ENCODE peak calls at places on chromosomes 4 and X, in seven cellular contexts. H, G, U, A, O, B and T are unnamed samples.
A peak's percentile ranks its signal among the peaks of the same experiment; 100 is the strongest.

GRCh38 chr4:168677063-168677462 is 180.2 kb downstream of the PALLD start:
- DNase-seq in B (no peak), O (no peak), H (no peak), G (no peak), U (no peak), A (no peak), T (no peak)

GRCh38 chrX:1400731-1401471 is 9.0 kb upstream of the SLC25A6 start:
- DNase-seq in G (no peak), B (no peak), O (no peak), U (no peak), A (peak; percentile 34), H (no peak), T (no peak)

GRCh38 chrX:148588649-148589310 is 88.4 kb downstream of the AFF2 start:
- DNase-seq in B (peak; percentile 13), G (no peak), A (no peak), O (no peak), H (no peak), U (no peak), T (no peak)

GRCh38 chr4:119300072-119300387 is 21.9 kb downstream of the FABP2 start:
- DNase-seq in G (peak; percentile 50), U (no peak), B (no peak), O (peak; percentile 57), A (peak; percentile 57), H (peak; percentile 66), T (no peak)

GRCh38 chr4:94889961-94890360 is 132.2 kb downstream of the BMPR1B start:
- DNase-seq in G (peak; percentile 17), O (no peak), H (no peak), A (no peak), B (peak; percentile 96), U (no peak), T (no peak)

GRCh38 chr4:183435803-183436202 is 8.6 kb upstream of the CDKN2AIP start:
- DNase-seq in U (no peak), B (no peak), A (no peak), H (no peak), O (no peak), G (no peak), T (no peak)

GRCh38 chr4:41750624-41751324 is 2.2 kb upstream of the PHOX2B start:
- DNase-seq in G (no peak), O (no peak), H (no peak), U (no peak), A (no peak), B (no peak), T (no peak)

GRCh38 chrX:155888139-155888538 is 7.0 kb downstream of the VAMP7 start:
- DNase-seq in A (no peak), G (no peak), H (no peak), B (peak; percentile 75), U (peak; percentile 60), O (no peak), T (no peak)

GRCh38 chr4:113540859-113541258 is 220.7 kb downstream of the CAMK2D start:
- DNase-seq in G (no peak), A (no peak), O (no peak), U (no peak), B (peak; percentile 35), H (no peak), T (no peak)

GRCh38 chr4:1010522-1011021 is 854 bp upstream of the FGFRL1 start:
- DNase-seq in U (peak; percentile 83), O (peak; percentile 88), A (no peak), G (peak; percentile 73), B (peak; percentile 58), H (peak; percentile 78), T (no peak)

GRCh38 chrX:2243913-2244460 is 256.8 kb downstream of the DHRSX start:
- DNase-seq in B (no peak), U (no peak), H (no peak), G (no peak), O (no peak), A (peak; percentile 11), T (no peak)

GRCh38 chr4:110361921-110362320 is 114.0 kb upstream of the ENPEP start:
- DNase-seq in G (no peak), O (no peak), U (no peak), A (no peak), H (no peak), B (peak; percentile 90), T (no peak)

DNA sequence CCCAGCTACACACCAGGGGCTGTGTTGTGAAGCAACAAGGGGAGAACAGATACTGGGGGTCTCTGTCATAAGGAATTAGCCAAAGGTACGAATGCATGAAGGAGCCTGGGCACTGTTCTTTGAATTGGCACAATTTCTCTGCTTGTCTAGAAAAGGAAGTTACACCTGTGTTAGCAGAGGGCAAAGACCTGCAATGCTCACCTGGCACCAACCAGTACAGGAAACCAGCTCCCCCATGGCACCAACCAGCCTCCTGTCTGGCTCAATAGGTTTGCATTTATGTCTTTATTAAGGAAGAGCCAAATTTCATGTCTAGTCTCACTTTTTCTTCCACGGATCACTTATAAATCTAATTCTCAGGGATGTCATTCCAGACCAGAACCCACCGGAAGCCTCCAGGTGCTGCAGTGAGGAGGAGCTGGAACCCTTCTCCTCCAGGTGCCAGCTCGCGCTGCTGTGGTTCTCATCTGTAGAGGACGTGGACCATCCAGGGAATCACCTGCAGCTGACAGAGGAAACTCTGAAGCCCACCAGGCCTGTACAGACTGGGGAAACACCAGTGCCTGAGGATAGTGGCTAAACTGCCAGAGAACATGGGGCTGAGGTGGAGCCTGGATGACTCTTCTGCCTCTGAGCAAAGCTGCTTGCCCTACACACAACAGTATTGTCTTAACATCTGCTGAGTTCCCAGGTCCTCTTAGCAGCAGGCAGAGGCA is 113.4 kb upstream of the TRIM2 start:
- DNase-seq in B (no peak), H (no peak), A (no peak), G (no peak), U (no peak), O (no peak), T (no peak)
- H3K27ac ChIP-seq in B (no peak overlapping the region), H (no peak overlapping the region), A (no peak overlapping the region), G (no peak overlapping the region), U (no peak overlapping the region), O (no peak overlapping the region), T (peak overlapping the region; percentile 99)

DNA sequence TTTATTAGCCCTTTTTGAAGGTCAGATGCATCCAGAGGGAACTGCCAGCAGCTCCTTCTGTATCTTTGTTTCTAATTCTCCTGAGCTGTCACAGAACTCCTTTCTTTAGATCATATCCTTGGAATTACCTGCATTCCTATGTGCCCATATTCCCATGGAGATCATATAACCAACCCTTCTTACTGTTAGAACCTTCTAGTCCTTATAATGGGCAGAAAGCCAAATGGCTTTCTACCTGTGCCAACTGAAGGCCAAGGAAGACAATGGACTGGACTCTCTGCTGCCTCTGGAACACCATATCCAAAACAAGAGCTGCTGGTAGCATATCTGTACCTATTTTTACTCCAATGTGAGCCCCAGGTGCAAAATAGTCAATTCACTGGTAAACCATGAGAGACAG is 60.7 kb downstream of the TBC1D9 start:
- DNase-seq in U (no peak), B (no peak), O (no peak), H (no peak), G (no peak), A (no peak), T (no peak)
- H3K27ac ChIP-seq in U (no peak overlapping the region), B (no peak overlapping the region), O (no peak overlapping the region), H (no peak overlapping the region), G (peak overlapping the region; percentile 56), A (no peak overlapping the region), T (no peak overlapping the region)

GRCh38 chrX:13798184-13798583 is 18.7 kb downstream of the GPM6B start:
- DNase-seq in U (no peak), G (no peak), B (no peak), H (no peak), O (no peak), A (no peak), T (no peak)

GRCh38 chrX:13808293-13808692 is 8.6 kb downstream of the GPM6B start:
- DNase-seq in O (no peak), H (no peak), A (no peak), G (no peak), U (no peak), B (no peak), T (no peak)

GRCh38 chrX:13797512-13797911 is 19.4 kb downstream of the GPM6B start:
- DNase-seq in A (no peak), B (no peak), O (no peak), G (no peak), H (no peak), U (no peak), T (no peak)

GRCh38 chrX:13805241-13805640 is 11.7 kb downstream of the GPM6B start:
- DNase-seq in B (no peak), H (no peak), O (no peak), A (no peak), U (no peak), G (no peak), T (no peak)

DNA sequence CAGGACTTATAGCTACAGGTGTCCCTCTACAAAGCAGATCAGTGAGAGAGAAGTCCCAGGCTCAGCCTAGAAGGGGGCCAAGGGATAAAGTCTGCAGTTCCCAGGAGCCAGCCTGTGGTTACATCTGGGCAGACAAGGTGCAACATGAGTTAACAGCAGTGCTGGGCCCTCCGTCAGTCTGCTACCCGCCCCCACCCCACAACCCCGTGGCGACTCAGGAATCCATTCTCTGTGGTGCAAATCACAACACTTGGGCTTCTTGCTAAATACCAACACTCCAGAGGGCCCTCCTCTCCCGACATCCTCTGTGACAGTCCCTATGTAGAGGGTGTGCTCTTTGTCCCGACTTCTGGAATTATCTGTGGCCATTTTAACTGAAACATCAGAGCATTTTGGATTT is 13.8 kb downstream of the GPM6B start:
- DNase-seq in H (no peak), A (no peak), O (no peak), U (no peak), B (no peak), G (no peak), T (no peak)
- H3K27ac ChIP-seq in H (no peak overlapping the region), A (no peak overlapping the region), O (no peak overlapping the region), U (no peak overlapping the region), B (no peak overlapping the region), G (no peak overlapping the region), T (peak overlapping the region; percentile 12)

GRCh38 chr4:139595989-139596679 is 40.1 kb upstream of the SETD7 start:
- DNase-seq in B (peak; percentile 34), U (peak; percentile 76), G (no peak), A (no peak), H (no peak), O (peak; percentile 18), T (no peak)
- H3K27ac ChIP-seq in B (no peak overlapping the region), U (peak overlapping the region; percentile 92), G (no peak overlapping the region), A (no peak overlapping the region), H (no peak overlapping the region), O (no peak overlapping the region), T (no peak overlapping the region)